ENCODE peak calls at places on chromosomes 4 and X, in four cellular contexts. One of them, this sample, is unnamed.

GRCh38 chr4:16897991-16898827 is at the start of gene LDB2:
- DNase-seq in BJ: peak
- DNase-seq in CD8-positive, alpha-beta memory T cell: no peak
- DNase-seq in AG04450: peak
- DNase-seq in this sample: peak

GRCh38 chr4:157978680-157979361 is 194.0 kb downstream of the GASK1B start:
- DNase-seq in BJ: no peak
- DNase-seq in CD8-positive, alpha-beta memory T cell: peak
- DNase-seq in AG04450: peak
- DNase-seq in this sample: peak

GRCh38 chr4:144461906-144462305 is 184.1 kb upstream of the HHIP start:
- DNase-seq in BJ: no peak
- DNase-seq in CD8-positive, alpha-beta memory T cell: no peak
- DNase-seq in AG04450: no peak
- DNase-seq in this sample: no peak

GRCh38 chrX:127884921-127885320 is 167.3 kb downstream of the ACTRT1 start:
- DNase-seq in BJ: no peak
- DNase-seq in CD8-positive, alpha-beta memory T cell: no peak
- DNase-seq in AG04450: no peak
- DNase-seq in this sample: no peak

GRCh38 chr4:4296283-4296846 is 6.3 kb downstream of the ZBTB49 start:
- DNase-seq in BJ: no peak
- DNase-seq in CD8-positive, alpha-beta memory T cell: no peak
- DNase-seq in AG04450: no peak
- DNase-seq in this sample: no peak

GRCh38 chrX:107603433-107604159 is 24.7 kb upstream of the PRPS1 start:
- DNase-seq in BJ: no peak
- DNase-seq in CD8-positive, alpha-beta memory T cell: no peak
- DNase-seq in AG04450: no peak
- DNase-seq in this sample: no peak

GRCh38 chrX:131067846-131068745 is 9.9 kb downstream of the ARHGAP36 start:
- DNase-seq in BJ: no peak
- DNase-seq in CD8-positive, alpha-beta memory T cell: no peak
- DNase-seq in AG04450: no peak
- DNase-seq in this sample: no peak

GRCh38 chr4:125104616-125105015 is 210.1 kb upstream of the FAT4 start:
- DNase-seq in BJ: no peak
- DNase-seq in CD8-positive, alpha-beta memory T cell: no peak
- DNase-seq in AG04450: no peak
- DNase-seq in this sample: peak

GRCh38 chrX:123083924-123084323 is 100.2 kb upstream of the GRIA3 start:
- DNase-seq in BJ: no peak
- DNase-seq in CD8-positive, alpha-beta memory T cell: no peak
- DNase-seq in AG04450: no peak
- DNase-seq in this sample: no peak

GRCh38 chr4:6493668-6494304 is 21.4 kb upstream of the PPP2R2C start:
- DNase-seq in BJ: no peak
- DNase-seq in CD8-positive, alpha-beta memory T cell: no peak
- DNase-seq in AG04450: no peak
- DNase-seq in this sample: no peak

GRCh38 chr4:105988671-105989070 is 93.4 kb downstream of the NPNT start:
- DNase-seq in BJ: no peak
- DNase-seq in CD8-positive, alpha-beta memory T cell: no peak
- DNase-seq in AG04450: no peak
- DNase-seq in this sample: no peak

GRCh38 chr4:39118034-39118658 is 56.1 kb downstream of the KLHL5 start:
- DNase-seq in BJ: no peak
- DNase-seq in CD8-positive, alpha-beta memory T cell: no peak
- DNase-seq in AG04450: no peak
- DNase-seq in this sample: no peak

GRCh38 chr4:124851741-124852140 is 139.2 kb upstream of the ANKRD50 start:
- DNase-seq in BJ: no peak
- DNase-seq in CD8-positive, alpha-beta memory T cell: no peak
- DNase-seq in AG04450: no peak
- DNase-seq in this sample: no peak

GRCh38 chr4:156725257-156725656 is 246.3 kb downstream of the PDGFC start:
- DNase-seq in BJ: no peak
- DNase-seq in CD8-positive, alpha-beta memory T cell: no peak
- DNase-seq in AG04450: no peak
- DNase-seq in this sample: no peak

GRCh38 chr4:99462875-99463464 is 27.8 kb upstream of the ADH7 start:
- DNase-seq in BJ: no peak
- DNase-seq in CD8-positive, alpha-beta memory T cell: peak
- DNase-seq in AG04450: peak
- DNase-seq in this sample: peak

GRCh38 chr4:173235050-173235449 is 66.4 kb downstream of the GALNT7 start:
- DNase-seq in BJ: no peak
- DNase-seq in CD8-positive, alpha-beta memory T cell: no peak
- DNase-seq in AG04450: no peak
- DNase-seq in this sample: no peak

GRCh38 chrX:20863649-20864048 is 510.6 kb upstream of the CNKSR2 start:
- DNase-seq in BJ: no peak
- DNase-seq in CD8-positive, alpha-beta memory T cell: no peak
- DNase-seq in AG04450: no peak
- DNase-seq in this sample: no peak

GRCh38 chr4:112031712-112032328 is 113.4 kb upstream of the FAM241A start:
- DNase-seq in BJ: no peak
- DNase-seq in CD8-positive, alpha-beta memory T cell: no peak
- DNase-seq in AG04450: peak
- DNase-seq in this sample: peak

GRCh38 chr4:13544556-13545393 is 467 bp upstream of the NKX3-2 start:
- DNase-seq in BJ: no peak
- DNase-seq in CD8-positive, alpha-beta memory T cell: no peak
- DNase-seq in AG04450: peak
- DNase-seq in this sample: no peak

GRCh38 chr4:118865091-118865708 is 23.5 kb upstream of the SYNPO2 start:
- DNase-seq in BJ: no peak
- DNase-seq in CD8-positive, alpha-beta memory T cell: peak
- DNase-seq in AG04450: no peak
- DNase-seq in this sample: peak

GRCh38 chrX:45824471-45824870 is 623.8 kb upstream of the DIPK2B start:
- DNase-seq in BJ: no peak
- DNase-seq in CD8-positive, alpha-beta memory T cell: no peak
- DNase-seq in AG04450: peak
- DNase-seq in this sample: peak

GRCh38 chr4:140049024-140049923 is 104.7 kb downstream of the MAML3 start:
- DNase-seq in BJ: peak
- DNase-seq in CD8-positive, alpha-beta memory T cell: peak
- DNase-seq in AG04450: no peak
- DNase-seq in this sample: no peak

GRCh38 chrX:119638725-119639471 is 32.7 kb upstream of the NKRF start:
- DNase-seq in BJ: no peak
- DNase-seq in CD8-positive, alpha-beta memory T cell: no peak
- DNase-seq in AG04450: no peak
- DNase-seq in this sample: no peak

GRCh38 chr4:7828926-7829325 is 110.7 kb downstream of the AFAP1 start:
- DNase-seq in BJ: no peak
- DNase-seq in CD8-positive, alpha-beta memory T cell: no peak
- DNase-seq in AG04450: no peak
- DNase-seq in this sample: no peak

GRCh38 chr4:28886934-28887333 is 1833.2 kb upstream of the PCDH7 start:
- DNase-seq in BJ: no peak
- DNase-seq in CD8-positive, alpha-beta memory T cell: no peak
- DNase-seq in AG04450: no peak
- DNase-seq in this sample: no peak

GRCh38 chr4:43457866-43458265 is 565.4 kb downstream of the GRXCR1 start:
- DNase-seq in BJ: peak
- DNase-seq in CD8-positive, alpha-beta memory T cell: no peak
- DNase-seq in AG04450: no peak
- DNase-seq in this sample: no peak

GRCh38 chrX:140510895-140511295 is 6.0 kb upstream of the SOX3 start:
- DNase-seq in BJ: no peak
- DNase-seq in CD8-positive, alpha-beta memory T cell: no peak
- DNase-seq in AG04450: no peak
- DNase-seq in this sample: no peak

GRCh38 chr4:24884925-24885324 is 27.9 kb downstream of the CCDC149 start:
- DNase-seq in BJ: no peak
- DNase-seq in CD8-positive, alpha-beta memory T cell: no peak
- DNase-seq in AG04450: no peak
- DNase-seq in this sample: no peak

GRCh38 chr4:159258889-159259560 is 156.1 kb downstream of the RAPGEF2 start:
- DNase-seq in BJ: no peak
- DNase-seq in CD8-positive, alpha-beta memory T cell: no peak
- DNase-seq in AG04450: no peak
- DNase-seq in this sample: no peak

GRCh38 chr4:88060431-88060830 is 53.0 kb downstream of the PKD2 start:
- DNase-seq in BJ: no peak
- DNase-seq in CD8-positive, alpha-beta memory T cell: no peak
- DNase-seq in AG04450: no peak
- DNase-seq in this sample: no peak

GRCh38 chrX:50747471-50747900 is 66.5 kb downstream of the SHROOM4 start:
- DNase-seq in BJ: peak
- DNase-seq in CD8-positive, alpha-beta memory T cell: no peak
- DNase-seq in AG04450: no peak
- DNase-seq in this sample: no peak

GRCh38 chr4:7067523-7068278 is at the start of gene GRPEL1:
- DNase-seq in BJ: peak
- DNase-seq in CD8-positive, alpha-beta memory T cell: peak
- DNase-seq in AG04450: peak
- DNase-seq in this sample: peak

GRCh38 chr4:88938138-88938537 is 118.8 kb downstream of the FAM13A start:
- DNase-seq in BJ: peak
- DNase-seq in CD8-positive, alpha-beta memory T cell: no peak
- DNase-seq in AG04450: peak
- DNase-seq in this sample: peak

GRCh38 chr4:177448850-177449249 is 6.6 kb upstream of the AGA start:
- DNase-seq in BJ: peak
- DNase-seq in CD8-positive, alpha-beta memory T cell: no peak
- DNase-seq in AG04450: peak
- DNase-seq in this sample: peak

GRCh38 chr4:145847764-145848163 is 90.9 kb downstream of the ZNF827 start:
- DNase-seq in BJ: no peak
- DNase-seq in CD8-positive, alpha-beta memory T cell: no peak
- DNase-seq in AG04450: no peak
- DNase-seq in this sample: no peak
- H3K4me3 ChIP-seq in BJ: no peak
- H3K4me3 ChIP-seq in CD8-positive, alpha-beta memory T cell: no peak
- H3K4me3 ChIP-seq in AG04450: no peak
- H3K4me3 ChIP-seq in this sample: no peak

GRCh38 chr4:153116101-153116680 is 88.1 kb upstream of the TRIM2 start:
- DNase-seq in BJ: no peak
- DNase-seq in CD8-positive, alpha-beta memory T cell: peak
- DNase-seq in AG04450: no peak
- DNase-seq in this sample: no peak
- H3K4me3 ChIP-seq in BJ: peak
- H3K4me3 ChIP-seq in CD8-positive, alpha-beta memory T cell: no peak
- H3K4me3 ChIP-seq in AG04450: no peak
- H3K4me3 ChIP-seq in this sample: peak

GRCh38 chr4:182806259-182807252 is 110.6 kb downstream of the DCTD start:
- DNase-seq in BJ: no peak
- DNase-seq in CD8-positive, alpha-beta memory T cell: peak
- DNase-seq in AG04450: no peak
- DNase-seq in this sample: peak
- H3K4me3 ChIP-seq in BJ: peak
- H3K4me3 ChIP-seq in CD8-positive, alpha-beta memory T cell: no peak
- H3K4me3 ChIP-seq in AG04450: peak
- H3K4me3 ChIP-seq in this sample: peak

GRCh38 chr4:176385601-176386000 is 65.8 kb downstream of the SPCS3 start:
- DNase-seq in BJ: no peak
- DNase-seq in CD8-positive, alpha-beta memory T cell: no peak
- DNase-seq in AG04450: no peak
- DNase-seq in this sample: no peak

GRCh38 chr4:176387571-176387970 is 67.8 kb downstream of the SPCS3 start:
- DNase-seq in BJ: no peak
- DNase-seq in CD8-positive, alpha-beta memory T cell: no peak
- DNase-seq in AG04450: no peak
- DNase-seq in this sample: no peak

GRCh38 chr4:176380352-176381157 is 60.8 kb downstream of the SPCS3 start:
- DNase-seq in BJ: no peak
- DNase-seq in CD8-positive, alpha-beta memory T cell: no peak
- DNase-seq in AG04450: no peak
- DNase-seq in this sample: no peak

GRCh38 chr4:176377705-176378302 is 58.0 kb downstream of the SPCS3 start:
- DNase-seq in BJ: no peak
- DNase-seq in CD8-positive, alpha-beta memory T cell: no peak
- DNase-seq in AG04450: no peak
- DNase-seq in this sample: no peak

DNA sequence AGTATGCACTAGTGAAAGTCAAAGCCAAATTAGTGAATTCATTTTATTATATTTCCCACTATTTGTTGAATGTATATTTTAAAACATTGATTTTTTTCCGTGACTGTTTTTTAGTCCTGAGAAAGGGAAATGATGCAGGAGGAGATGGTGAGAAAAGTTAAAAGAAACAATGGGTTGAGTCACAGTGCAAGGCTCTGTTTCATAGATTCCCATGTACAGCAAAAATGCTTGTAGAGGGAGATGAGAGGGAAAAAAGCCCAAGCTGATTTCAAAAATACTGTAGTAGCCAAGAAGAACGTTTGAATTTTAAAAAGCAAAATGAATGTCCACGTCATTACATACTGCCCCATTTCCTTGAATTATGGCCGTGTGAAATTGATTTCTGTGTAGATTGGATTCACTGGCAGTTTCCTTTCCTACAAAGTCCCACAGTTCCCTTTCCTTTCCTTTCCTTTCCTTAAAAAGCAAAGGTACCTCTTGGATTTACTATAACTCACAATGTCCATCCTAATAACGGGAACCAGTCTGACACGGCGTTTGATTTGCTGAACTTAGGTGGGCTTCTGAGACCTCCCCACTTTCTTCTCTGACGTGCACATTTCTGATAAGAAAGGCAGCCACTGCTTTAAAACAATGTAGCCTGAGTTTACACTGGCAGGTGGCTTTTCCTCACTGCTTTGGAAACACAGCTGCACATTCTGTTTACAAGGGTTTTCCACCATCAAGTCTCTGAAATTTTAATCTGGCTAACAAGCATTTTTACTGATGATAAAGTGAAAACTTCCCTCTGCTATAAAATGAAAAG is 63.7 kb downstream of the SPCS3 start:
- DNase-seq in BJ: no peak
- DNase-seq in CD8-positive, alpha-beta memory T cell: no peak
- DNase-seq in AG04450: no peak
- DNase-seq in this sample: no peak
- H3K4me3 ChIP-seq in BJ: no peak
- H3K4me3 ChIP-seq in CD8-positive, alpha-beta memory T cell: no peak
- H3K4me3 ChIP-seq in AG04450: peak
- H3K4me3 ChIP-seq in this sample: no peak